ENCODE peak calls at places on chromosomes 5 and 9, in seven cellular contexts. R is HepG2, B is A549, L is heart left ventricle, U is prostate gland, D is H54, Z is esophagus squamous epithelium. G is an unnamed sample.

GRCh38 chr9:127139071-127139731 is 16.8 kb upstream of the ANGPTL2 start:
- DNase-seq in R (no peak), B (no peak), L (no peak), U (no peak), D (no peak), Z (no peak), G (no peak)

GRCh38 chr5:124986667-124987066 is 240.2 kb upstream of the ZNF608 start:
- DNase-seq in R (no peak), B (no peak), L (no peak), U (no peak), D (no peak), Z (no peak), G (no peak)

GRCh38 chr5:10338996-10339903 is 14.2 kb upstream of the MARCHF6 start:
- DNase-seq in R (no peak), B (no peak), L (no peak), U (no peak), D (no peak), Z (no peak), G (no peak)

GRCh38 chr5:95393279-95393678 is 2.1 kb downstream of the FAM81B start:
- DNase-seq in R (no peak), B (no peak), L (no peak), U (no peak), D (no peak), Z (no peak), G (peak; percentile 5)

GRCh38 chr9:129740666-129741464 is 12.0 kb downstream of the PTGES start:
- DNase-seq in R (no peak), B (no peak), L (no peak), U (no peak), D (no peak), Z (no peak), G (no peak)

GRCh38 chr5:81779125-81779934 is 28.4 kb upstream of the SSBP2 start:
- DNase-seq in R (no peak), B (no peak), L (peak; percentile 58), U (peak; percentile 68), D (peak; percentile 12), Z (peak; percentile 6), G (peak; percentile 78)

GRCh38 chr9:79567671-79568098 is 4.1 kb upstream of the TLE4 start:
- DNase-seq in R (no peak), B (peak; percentile 14), L (no peak), U (no peak), D (no peak), Z (no peak), G (no peak)

GRCh38 chr9:125971050-125971449 is 223.9 kb downstream of the PBX3 start:
- DNase-seq in R (no peak), B (no peak), L (no peak), U (no peak), D (no peak), Z (no peak), G (no peak)

GRCh38 chr5:125575561-125576504 is 829.4 kb upstream of the ZNF608 start:
- DNase-seq in R (no peak), B (no peak), L (no peak), U (no peak), D (no peak), Z (no peak), G (no peak)

GRCh38 chr5:19902316-19902934 is 85.6 kb downstream of the CDH18 start:
- DNase-seq in R (no peak), B (no peak), L (no peak), U (no peak), D (no peak), Z (no peak), G (no peak)

DNA sequence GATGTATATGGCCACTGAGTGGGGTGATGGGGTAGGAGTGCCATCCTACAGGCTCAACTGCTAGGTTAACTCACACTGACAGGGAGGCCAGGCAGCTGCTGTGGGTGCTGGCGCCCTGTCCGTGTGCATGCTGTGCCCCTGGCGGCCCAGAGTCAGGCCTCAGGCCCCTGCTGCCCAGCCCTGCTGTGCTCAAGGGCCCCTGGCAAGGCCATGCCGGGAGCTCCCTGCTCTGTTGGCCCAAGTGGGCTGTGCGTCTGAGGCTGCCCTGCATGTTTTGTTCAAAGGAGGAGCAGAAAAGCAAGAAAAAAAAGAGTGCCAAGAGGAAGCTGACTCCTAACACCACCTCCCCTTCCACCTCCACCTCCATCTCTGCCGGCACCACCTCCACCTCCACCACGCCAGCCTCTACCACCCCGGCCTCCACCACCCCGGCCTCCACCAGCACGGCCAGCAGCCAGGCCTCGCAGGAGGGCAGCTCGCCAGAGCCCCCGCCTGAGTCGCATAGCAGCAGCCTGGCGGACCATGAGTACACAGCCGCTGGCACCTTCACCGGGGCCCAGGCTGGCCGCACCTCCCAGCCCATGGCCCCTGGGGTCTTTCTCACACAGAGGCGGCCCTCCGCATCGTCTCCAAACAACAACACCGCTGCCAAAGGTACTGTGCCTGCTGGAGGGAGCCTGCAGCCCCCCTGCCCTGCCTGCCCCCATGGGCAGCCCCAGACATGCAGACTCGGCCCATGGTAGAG is 100.1 kb downstream of the PHF2 start:
- DNase-seq in R (no peak), B (no peak), L (no peak), U (no peak), D (no peak), Z (no peak), G (no peak)
- TF ChIP-seq POLR2A in R (no peak), B (no peak), L (no peak), U (no peak), D (no peak), Z (no peak), G (no peak)

GRCh38 chr5:132477784-132478497 is 12.6 kb downstream of the IRF1 start:
- DNase-seq in R (no peak), B (no peak), L (peak; percentile 24), U (no peak), D (no peak), Z (no peak), G (no peak)
- TF ChIP-seq POLR2A in R (no peak), B (no peak), L (no peak), U (no peak), D (no peak), Z (no peak), G (no peak)

DNA sequence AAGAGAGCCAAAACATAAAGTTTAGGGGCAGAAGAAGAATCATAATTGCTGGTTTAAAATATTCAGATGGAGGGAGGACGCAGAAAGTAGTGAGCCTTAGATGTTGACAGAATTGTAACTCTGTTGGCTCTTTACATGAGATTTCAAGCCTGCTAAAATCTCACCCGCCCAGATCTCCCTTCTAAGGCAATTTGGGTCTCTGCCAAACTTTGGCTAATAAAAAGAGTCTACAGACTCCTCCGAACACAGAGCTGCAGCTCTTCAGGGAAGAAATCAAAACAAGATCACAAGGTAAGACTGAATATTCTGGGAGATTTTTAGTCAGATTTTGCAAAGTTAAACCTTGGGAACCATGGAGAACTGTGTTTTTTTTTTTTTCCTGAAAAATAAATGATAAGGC is at the start of gene IL33:
- DNase-seq in R (no peak), B (no peak), L (no peak), U (peak; percentile 73), D (no peak), Z (no peak), G (no peak)
- TF ChIP-seq POLR2A in R (no peak), B (no peak), L (no peak), U (no peak), D (no peak), Z (no peak), G (no peak)

GRCh38 chr9:134328841-134329575 is 2.8 kb downstream of the RXRA start:
- DNase-seq in R (peak; percentile 73), B (no peak), L (peak; percentile 64), U (peak; percentile 55), D (no peak), Z (no peak), G (no peak)

GRCh38 chr9:134330590-134330989 is 4.3 kb downstream of the RXRA start:
- DNase-seq in R (no peak), B (no peak), L (peak; percentile 5), U (no peak), D (no peak), Z (no peak), G (no peak)

GRCh38 chr9:134329576-134329855 is 3.3 kb downstream of the RXRA start:
- DNase-seq in R (no peak), B (no peak), L (peak; percentile 28), U (no peak), D (no peak), Z (no peak), G (no peak)

GRCh38 chr9:134328341-134328840 is 2.1 kb downstream of the RXRA start:
- DNase-seq in R (peak; percentile 89), B (no peak), L (peak; percentile 27), U (no peak), D (no peak), Z (no peak), G (no peak)

GRCh38 chr9:134329886-134330285 is 3.6 kb downstream of the RXRA start:
- DNase-seq in R (no peak), B (no peak), L (peak; percentile 66), U (no peak), D (no peak), Z (no peak), G (peak; percentile 20)
- TF ChIP-seq POLR2A in R (no peak), B (no peak), L (no peak), U (no peak), D (no peak), Z (no peak), G (no peak)

GRCh38 chr9:117488659-117489058 is 73.8 kb upstream of the ASTN2 start:
- DNase-seq in R (no peak), B (no peak), L (no peak), U (no peak), D (no peak), Z (no peak), G (no peak)
- TF ChIP-seq POLR2A in R (no peak), B (no peak), L (no peak), U (no peak), D (no peak), Z (no peak), G (no peak)

GRCh38 chr5:1111727-1112289 is at the start of gene SLC12A7:
- DNase-seq in R (no peak), B (peak; percentile 38), L (peak; percentile 73), U (peak; percentile 74), D (no peak), Z (no peak), G (peak; percentile 53)
- TF ChIP-seq POLR2A in R (peak; percentile 50), B (peak; percentile 94), L (peak; percentile 75), U (peak; percentile 94), D (peak; percentile 26), Z (peak; percentile 68), G (peak; percentile 55)